ENCODE peak calls at places on chromosomes 13 and 19, in ten cellular contexts. F, T, I, S, W, M, Y, L, V and H are unnamed samples.

GRCh38 chr13:93690139-93690538 is 463.5 kb downstream of the GPC6 start:
- DNase-seq in Y (peak; percentile 18), I (no peak), W (peak; percentile 80), L (no peak), T (no peak), F (no peak), S (no peak), V (peak; percentile 59), M (peak; percentile 48), H (peak; percentile 69)

GRCh38 chr19:2962018-2962670 is 15.2 kb upstream of the TLE6 start:
- DNase-seq in W (peak; percentile 96), T (no peak), F (peak; percentile 77), I (no peak), L (peak; percentile 47), S (no peak), V (peak; percentile 76), Y (peak; percentile 95), M (peak; percentile 90), H (peak; percentile 90)

GRCh38 chr13:95477187-95477586 is 75.3 kb upstream of the CLDN10 start:
- DNase-seq in Y (no peak), I (no peak), F (no peak), S (no peak), V (no peak), T (no peak), W (no peak), M (no peak), L (no peak), H (no peak)

GRCh38 chr19:44800461-44800860 is 8.4 kb upstream of the BCAM start:
- DNase-seq in V (peak; percentile 80), S (peak; percentile 91), W (peak; percentile 96), L (peak; percentile 88), I (peak; percentile 96), Y (peak; percentile 86), T (peak; percentile 92), M (peak; percentile 88), F (peak; percentile 89), H (peak; percentile 92)

GRCh38 chr19:33780746-33781145 is 15.9 kb upstream of the KCTD15 start:
- DNase-seq in Y (no peak), T (no peak), I (no peak), M (no peak), W (no peak), F (no peak), S (no peak), V (peak; percentile 44), L (no peak), H (no peak)

GRCh38 chr13:111517641-111518010 is 197.2 kb downstream of the TEX29 start:
- DNase-seq in F (no peak), M (no peak), Y (no peak), W (no peak), V (no peak), T (no peak), L (no peak), I (no peak), S (no peak), H (no peak)

GRCh38 chr13:92461831-92462230 is 764.8 kb upstream of the GPC6 start:
- DNase-seq in L (no peak), M (no peak), S (no peak), V (no peak), I (peak; percentile 55), T (no peak), Y (no peak), W (no peak), F (no peak), H (no peak)

GRCh38 chr13:89554801-89555200 is 1792.7 kb upstream of the MIR17HG start:
- DNase-seq in T (no peak), Y (no peak), V (no peak), W (no peak), S (no peak), F (no peak), I (no peak), L (no peak), M (no peak), H (no peak)

GRCh38 chr19:41887711-41888382 is 4.9 kb downstream of the ARHGEF1 start:
- DNase-seq in W (peak; percentile 92), Y (no peak), M (no peak), F (no peak), S (no peak), L (peak; percentile 77), T (no peak), I (no peak), V (peak; percentile 49), H (no peak)

GRCh38 chr19:1070576-1070930 is 3.6 kb downstream of the ARHGAP45 start:
- DNase-seq in M (no peak), V (no peak), Y (no peak), S (no peak), F (no peak), I (no peak), L (no peak), T (peak; percentile 37), W (peak; percentile 86), H (peak; percentile 24)

GRCh38 chr19:1067341-1068103 is 555 bp downstream of the ARHGAP45 start:
- DNase-seq in L (peak; percentile 34), T (no peak), S (no peak), I (peak; percentile 77), W (no peak), Y (no peak), V (no peak), M (no peak), F (no peak), H (no peak)

GRCh38 chr19:1068111-1069001 is 1.4 kb downstream of the ARHGAP45 start:
- DNase-seq in Y (peak; percentile 48), F (no peak), S (no peak), M (no peak), L (peak; percentile 66), V (no peak), W (no peak), I (peak; percentile 85), T (peak; percentile 56), H (no peak)

GRCh38 chr19:1070931-1071791 is 4.2 kb downstream of the ARHGAP45 start:
- DNase-seq in V (peak; percentile 39), T (peak; percentile 51), W (peak; percentile 80), Y (no peak), M (no peak), I (peak; percentile 81), L (no peak), F (peak; percentile 62), S (no peak), H (peak; percentile 43)

GRCh38 chr19:1069009-1069779 is 2.2 kb downstream of the ARHGAP45 start:
- DNase-seq in F (no peak), M (no peak), I (peak; percentile 83), L (peak; percentile 82), Y (peak; percentile 53), T (peak; percentile 83), S (no peak), W (no peak), V (no peak), H (no peak)
- H3K4me1 ChIP-seq in F (no peaks in the 10 kb centered on the region), M (peaks cover 12% of the 10 kb centered on the region), I (no peaks in the 10 kb centered on the region), L (peaks cover 61% of the 10 kb centered on the region), Y (peaks cover 16% of the 10 kb centered on the region), T (peaks cover 23% of the 10 kb centered on the region), S (peaks cover 34% of the 10 kb centered on the region), W (peaks cover 8% of the 10 kb centered on the region), V (no peaks in the 10 kb centered on the region), H (peaks cover 5% of the 10 kb centered on the region)

DNA sequence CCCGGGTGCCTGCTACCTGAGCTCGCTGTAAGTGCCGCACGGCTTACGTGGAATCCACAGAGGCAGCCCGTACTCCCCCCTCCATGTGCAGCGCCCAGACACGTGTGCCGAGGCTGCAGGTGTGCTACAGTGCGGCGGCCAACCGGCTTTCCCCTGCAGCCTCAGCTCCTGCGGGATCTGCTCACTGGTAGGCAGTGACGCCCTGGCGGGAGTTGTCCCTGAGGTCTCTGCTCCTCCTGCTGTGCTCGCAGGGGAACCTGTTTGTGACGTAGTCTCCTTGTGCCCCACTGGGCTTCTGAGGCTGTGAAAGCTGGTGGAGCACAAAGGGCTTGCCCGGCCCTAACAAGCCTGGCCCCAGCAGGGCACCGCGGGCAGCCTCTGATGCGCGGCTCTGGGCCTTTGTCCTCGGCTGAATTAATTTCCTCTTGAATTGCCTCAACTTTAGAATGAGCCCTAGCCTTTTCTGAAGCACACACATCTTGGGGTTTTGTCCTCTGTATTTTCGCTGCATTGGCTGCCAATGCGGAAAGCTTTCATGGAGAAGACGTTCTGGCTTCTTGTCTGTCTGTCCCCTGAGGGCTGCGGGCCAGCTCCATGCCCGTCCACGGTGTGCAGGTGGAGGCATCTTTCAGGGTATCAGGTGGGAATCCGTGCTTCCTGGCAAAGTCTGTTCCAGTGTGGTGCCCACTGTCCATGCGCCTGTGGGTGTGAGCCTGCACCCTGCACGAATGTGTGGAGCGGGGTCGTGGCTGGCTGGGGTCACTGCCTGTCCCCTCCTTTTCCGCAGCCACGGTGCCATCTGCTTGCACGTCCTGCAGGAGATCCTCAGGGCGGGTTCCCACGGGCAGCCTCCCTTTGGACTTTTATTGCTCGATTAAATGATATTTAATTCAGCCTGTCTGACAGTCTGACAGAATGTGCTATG is 77.3 kb upstream of the MCF2L start:
- DNase-seq in S (no peak), T (peak; percentile 35), I (no peak), W (peak; percentile 48), F (no peak), M (peak; percentile 76), V (no peak), L (no peak), Y (no peak), H (no peak)
- H3K4me1 ChIP-seq in S (peaks cover 24% of the 10 kb centered on the region), T (peaks cover 7% of the 10 kb centered on the region), I (no peaks in the 10 kb centered on the region), W (peaks cover 25% of the 10 kb centered on the region), F (no peaks in the 10 kb centered on the region), M (peaks cover 42% of the 10 kb centered on the region), V (no peaks in the 10 kb centered on the region), L (peaks cover 29% of the 10 kb centered on the region), Y (peaks cover 12% of the 10 kb centered on the region), H (no peaks in the 10 kb centered on the region)

DNA sequence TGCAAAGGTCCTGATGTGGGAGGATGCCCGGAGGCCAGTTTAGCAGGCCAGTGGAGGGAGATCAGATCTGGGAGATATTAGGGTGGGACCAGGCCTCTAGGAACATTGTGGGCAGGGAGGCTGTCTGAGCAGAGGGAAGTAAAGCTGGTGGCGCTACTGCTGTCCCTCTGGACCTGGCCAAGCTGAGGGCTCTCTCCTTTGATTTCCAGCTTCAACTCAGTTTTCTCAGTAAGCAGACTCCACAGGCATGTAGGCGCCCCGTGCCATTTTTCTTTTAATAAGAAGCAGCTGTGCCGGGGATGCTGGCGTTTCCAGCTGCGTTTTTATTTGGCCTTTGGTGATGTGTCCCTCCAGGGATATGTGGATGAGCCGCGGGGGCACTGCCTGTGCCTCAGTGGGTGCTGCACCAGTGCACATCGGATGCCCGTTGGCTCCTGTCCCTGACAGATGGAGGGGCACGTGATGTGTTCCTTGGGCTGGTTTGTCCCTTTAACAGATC is 6.7 kb downstream of the DNM2 start:
- DNase-seq in T (no peak), F (peak; percentile 84), I (no peak), Y (no peak), W (no peak), S (no peak), M (no peak), L (no peak), V (peak; percentile 72), H (peak; percentile 84)
- H3K4me1 ChIP-seq in T (peaks cover 28% of the 10 kb centered on the region), F (no peaks in the 10 kb centered on the region), I (no peaks in the 10 kb centered on the region), Y (no peaks in the 10 kb centered on the region), W (no peaks in the 10 kb centered on the region), S (peaks cover 47% of the 10 kb centered on the region), M (peaks cover under 1% of the 10 kb centered on the region), L (peaks cover 70% of the 10 kb centered on the region), V (peaks cover 14% of the 10 kb centered on the region), H (peaks cover 25% of the 10 kb centered on the region)

DNA sequence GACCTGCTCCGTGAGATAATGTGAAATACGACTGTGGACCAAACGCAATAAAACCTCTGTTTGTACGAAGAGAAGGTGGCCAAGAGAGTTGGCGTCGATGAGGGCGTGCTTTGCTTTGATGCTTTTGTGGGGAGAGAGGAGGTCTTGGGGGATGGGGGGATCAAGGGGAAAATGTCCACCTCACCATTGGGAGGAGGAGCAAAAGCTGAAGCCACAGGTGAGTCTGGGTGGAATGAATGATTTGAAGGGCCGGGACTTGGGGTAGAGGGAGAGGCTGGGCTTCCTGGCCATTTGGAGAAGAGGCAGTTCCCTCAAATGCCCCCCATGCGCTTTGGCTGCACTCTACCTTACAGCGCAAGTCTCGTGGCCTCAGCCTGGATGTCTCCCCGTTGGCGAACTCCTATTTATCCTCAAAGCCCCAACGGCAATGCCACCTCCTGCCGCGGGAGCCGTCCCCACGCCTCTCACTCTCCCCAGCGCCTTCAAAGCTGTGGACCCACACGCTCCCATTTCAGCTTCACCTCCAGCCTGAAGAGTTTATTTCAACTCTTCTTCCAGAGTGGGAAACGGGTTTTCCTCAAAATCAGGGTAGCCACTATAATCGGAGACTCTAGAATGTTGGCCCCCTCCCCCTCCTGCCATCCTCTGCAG is 787 bp upstream of the ABCA7 start:
- DNase-seq in L (no peak), S (no peak), T (peak; percentile 50), M (no peak), I (no peak), W (peak; percentile 52), Y (no peak), F (no peak), V (peak; percentile 45), H (peak; percentile 19)
- H3K4me1 ChIP-seq in L (peaks cover 31% of the 10 kb centered on the region), S (peaks cover 30% of the 10 kb centered on the region), T (peaks cover 32% of the 10 kb centered on the region), M (peaks cover 13% of the 10 kb centered on the region), I (no peaks in the 10 kb centered on the region), W (peaks cover 10% of the 10 kb centered on the region), Y (peaks cover 15% of the 10 kb centered on the region), F (no peaks in the 10 kb centered on the region), V (no peaks in the 10 kb centered on the region), H (peaks cover 35% of the 10 kb centered on the region)